ENCODE peak calls at places on chromosomes 3 and 15, in eight cellular contexts. I is heart left ventricle, N is A549, E is tibial nerve, O is ovary, V is adrenal gland, D is IMR-90, L is thyroid gland. G is an unnamed sample.

GRCh38 chr15:64774556-64775523 is 549 bp downstream of the RBPMS2 start:
- DNase-seq in I (peak; percentile 51), N (peak; percentile 33), E (no peak), O (peak; percentile 54), V (peak; percentile 31), D (no peak), L (peak; percentile 43), G (peak; percentile 7)

GRCh38 chr3:153752405-153753027 is 368.7 kb upstream of the ARHGEF26 start:
- DNase-seq in I (no peak), N (no peak), E (peak; percentile 12), O (no peak), V (no peak), D (no peak), L (peak; percentile 63), G (no peak)

GRCh38 chr3:58691997-58692396 is 25.4 kb upstream of the FAM3D start:
- DNase-seq in I (no peak), N (peak; percentile 33), E (no peak), O (no peak), V (no peak), D (peak; percentile 7), L (no peak), G (no peak)

GRCh38 chr3:149393355-149394165 is 16.1 kb upstream of the TM4SF1 start:
- DNase-seq in I (peak; percentile 75), N (peak; percentile 89), E (peak; percentile 75), O (peak; percentile 48), V (peak; percentile 49), D (peak; percentile 83), L (peak; percentile 72), G (peak; percentile 90)

GRCh38 chr3:169673521-169673920 is 10.0 kb upstream of the MECOM start:
- DNase-seq in I (no peak), N (no peak), E (no peak), O (no peak), V (no peak), D (no peak), L (no peak), G (no peak)

GRCh38 chr3:146037697-146038096 is 123.3 kb downstream of the PLOD2 start:
- DNase-seq in I (no peak), N (no peak), E (no peak), O (no peak), V (no peak), D (peak; percentile 30), L (no peak), G (no peak)

GRCh38 chr15:65638681-65639089 is 16.9 kb downstream of the SLC24A1 start:
- DNase-seq in I (peak; percentile 20), N (peak; percentile 84), E (peak; percentile 34), O (no peak), V (peak; percentile 50), D (peak; percentile 81), L (no peak), G (no peak)

GRCh38 chr15:50164458-50164857 is 17.5 kb upstream of the SLC27A2 start:
- DNase-seq in I (no peak), N (peak; percentile 64), E (no peak), O (no peak), V (no peak), D (no peak), L (peak; percentile 12), G (no peak)

GRCh38 chr3:18672561-18672960 is 247.4 kb upstream of the SATB1 start:
- DNase-seq in I (no peak), N (no peak), E (no peak), O (no peak), V (no peak), D (no peak), L (no peak), G (no peak)

GRCh38 chr3:9906480-9906879 is 3.8 kb downstream of the IL17RE start:
- DNase-seq in I (no peak), N (no peak), E (no peak), O (no peak), V (no peak), D (no peak), L (no peak), G (no peak)

GRCh38 chr3:9903904-9904303 is 1.3 kb downstream of the IL17RE start:
- DNase-seq in I (no peak), N (no peak), E (no peak), O (no peak), V (no peak), D (no peak), L (no peak), G (peak; percentile 22)

GRCh38 chr3:9902372-9903237 is at the start of gene IL17RE:
- DNase-seq in I (no peak), N (no peak), E (no peak), O (no peak), V (no peak), D (no peak), L (peak; percentile 69), G (peak; percentile 64)

GRCh38 chr3:9901967-9902366 is 681 bp upstream of the IL17RE start:
- DNase-seq in I (no peak), N (no peak), E (no peak), O (no peak), V (no peak), D (no peak), L (no peak), G (no peak)

DNA sequence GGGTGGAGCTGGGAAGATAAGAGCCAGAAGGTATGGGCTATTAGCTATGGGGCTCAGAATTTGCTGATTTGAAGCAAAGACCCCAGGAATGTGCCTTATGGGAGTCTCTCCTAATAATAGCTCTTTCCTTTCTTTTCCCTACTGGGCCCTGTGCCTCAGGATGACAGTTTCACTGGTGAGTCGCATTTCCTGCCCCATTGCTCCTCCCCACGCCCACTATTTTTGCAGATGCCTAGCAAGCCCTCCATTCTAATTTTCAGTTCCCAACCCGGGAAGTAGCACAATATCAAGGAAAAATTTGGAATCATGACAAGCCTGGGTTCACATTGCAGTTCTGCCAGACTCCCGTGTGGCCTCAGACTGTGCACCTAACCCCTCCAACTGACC is 583 bp downstream of the IL17RE start:
- DNase-seq in I (no peak), N (no peak), E (no peak), O (no peak), V (no peak), D (peak; percentile 52), L (peak; percentile 6), G (no peak)
- H3K4me3 ChIP-seq in I (peak overlapping the region; percentile 28), N (no peak overlapping the region), E (no peak overlapping the region), O (no peak overlapping the region), V (peak overlapping the region; percentile 5), D (no peak overlapping the region), L (peak overlapping the region; percentile 52), G (peak overlapping the region; percentile 9)

GRCh38 chr3:194135806-194136518 is at the start of gene HES1:
- DNase-seq in I (peak; percentile 97), N (peak; percentile 97), E (peak; percentile 82), O (peak; percentile 89), V (peak; percentile 93), D (peak; percentile 97), L (peak; percentile 97), G (peak; percentile 97)

GRCh38 chr3:194138098-194138474 is 2.1 kb downstream of the HES1 start:
- DNase-seq in I (no peak), N (peak; percentile 37), E (no peak), O (no peak), V (no peak), D (no peak), L (no peak), G (no peak)

GRCh38 chr3:194137314-194138097 is 1.6 kb downstream of the HES1 start:
- DNase-seq in I (peak; percentile 81), N (peak; percentile 65), E (peak; percentile 41), O (peak; percentile 75), V (peak; percentile 75), D (peak; percentile 68), L (peak; percentile 79), G (peak; percentile 78)

GRCh38 chr3:194135516-194135805 is 487 bp upstream of the HES1 start:
- DNase-seq in I (no peak), N (no peak), E (no peak), O (no peak), V (no peak), D (no peak), L (no peak), G (no peak)

GRCh38 chr3:194136519-194137313 is 768 bp downstream of the HES1 start:
- DNase-seq in I (peak; percentile 83), N (peak; percentile 32), E (peak; percentile 35), O (peak; percentile 63), V (peak; percentile 47), D (peak; percentile 81), L (peak; percentile 19), G (peak; percentile 63)
- TF ChIP-seq POLR2A in I (no peak), N (no peak), E (no peak), O (peak; percentile 3), V (no peak), D (peak; percentile 87), L (no peak), G (no peak)

GRCh38 chr3:42510325-42510724 is 7.9 kb downstream of the VIPR1 start:
- DNase-seq in I (no peak), N (no peak), E (no peak), O (no peak), V (no peak), D (no peak), L (no peak), G (no peak)
- H3K4me1 ChIP-seq in I (peaks cover 52% of the 10 kb centered on the region), N (no peaks in the 10 kb centered on the region), E (peaks cover 7% of the 10 kb centered on the region), O (no peaks in the 10 kb centered on the region), V (no peaks in the 10 kb centered on the region), D (no peaks in the 10 kb centered on the region), L (peaks cover 5% of the 10 kb centered on the region), G (peaks cover 12% of the 10 kb centered on the region)

GRCh38 chr3:64651791-64652241 is 36.0 kb downstream of the ADAMTS9 start:
- DNase-seq in I (no peak), N (no peak), E (no peak), O (no peak), V (no peak), D (no peak), L (no peak), G (peak; percentile 38)

GRCh38 chr3:64651286-64651685 is 36.5 kb downstream of the ADAMTS9 start:
- DNase-seq in I (no peak), N (no peak), E (no peak), O (no peak), V (no peak), D (no peak), L (no peak), G (no peak)

GRCh38 chr3:64648927-64649906 is 38.6 kb downstream of the ADAMTS9 start:
- DNase-seq in I (no peak), N (no peak), E (no peak), O (no peak), V (no peak), D (no peak), L (no peak), G (no peak)

GRCh38 chr3:64650710-64651109 is 37.1 kb downstream of the ADAMTS9 start:
- DNase-seq in I (no peak), N (no peak), E (no peak), O (no peak), V (no peak), D (peak; percentile 41), L (no peak), G (no peak)

DNA sequence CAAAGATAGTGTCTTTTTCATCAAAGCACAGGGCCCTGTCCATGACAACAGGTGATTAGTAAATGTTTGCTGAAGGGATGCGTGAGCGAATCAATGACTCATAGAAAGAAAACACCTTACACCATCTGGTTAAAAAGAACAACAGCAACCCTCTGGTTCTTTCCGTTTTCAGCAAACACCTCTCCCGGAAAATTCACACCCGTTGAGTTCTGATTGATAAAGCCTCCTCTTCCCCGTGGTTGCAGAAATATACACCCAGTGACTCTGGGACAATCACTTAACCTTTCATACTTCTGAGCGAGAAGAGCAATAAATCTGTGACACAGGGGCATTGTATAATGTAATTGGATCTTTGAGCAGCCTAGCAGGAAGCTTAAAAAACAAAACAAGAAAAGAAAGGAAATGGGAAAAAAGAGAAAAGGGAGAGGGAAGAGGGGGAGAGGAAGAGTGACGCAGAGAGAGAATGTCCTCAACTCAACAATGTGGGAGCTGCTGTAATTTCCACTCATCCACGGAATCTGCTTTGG is 37.6 kb downstream of the ADAMTS9 start:
- DNase-seq in I (no peak), N (no peak), E (no peak), O (no peak), V (no peak), D (no peak), L (no peak), G (no peak)
- H3K4me3 ChIP-seq in I (no peak overlapping the region), N (no peak overlapping the region), E (no peak overlapping the region), O (no peak overlapping the region), V (no peak overlapping the region), D (no peak overlapping the region), L (no peak overlapping the region), G (no peak overlapping the region)

GRCh38 chr15:81825136-81825535 is 220.7 kb downstream of the MEX3B start:
- DNase-seq in I (no peak), N (no peak), E (no peak), O (no peak), V (no peak), D (no peak), L (no peak), G (no peak)
- TF ChIP-seq POLR2A in I (no peak), N (no peak), E (no peak), O (no peak), V (no peak), D (no peak), L (no peak), G (no peak)

G was measured in body of pancreas.